ENCODE peak calls at places on chromosomes 5 and 9, in seven cellular contexts. D is posterior vena cava, O is Kasumi-1, V is NCI-H774, B is pulmonary artery endothelial cell, G is T-helper 2 cell, J is caudate nucleus. C is an unnamed sample.

GRCh38 chr5:67774153-67774552 is 441.4 kb upstream of the PIK3R1 start:
- DNase-seq in D (no peak), O (no peak), V (no peak), B (no peak), G (no peak), J (no peak), C (no peak)

GRCh38 chr5:127804886-127805426 is 101.8 kb downstream of the CCDC192 start:
- DNase-seq in D (no peak), O (no peak), V (no peak), B (no peak), G (no peak), J (no peak), C (no peak)

GRCh38 chr5:135993248-135993893 is 35.4 kb upstream of the TGFBI start:
- DNase-seq in D (no peak), O (no peak), V (no peak), B (no peak), G (no peak), J (no peak), C (no peak)

GRCh38 chr5:93585054-93585751 is 2.2 kb downstream of the NR2F1 start:
- DNase-seq in D (no peak), O (no peak), V (peak; percentile 39), B (no peak), G (no peak), J (no peak), C (no peak)

GRCh38 chr9:95229230-95229933 is 88.1 kb downstream of the FANCC start:
- DNase-seq in D (no peak), O (no peak), V (no peak), B (no peak), G (no peak), J (no peak), C (no peak)

GRCh38 chr5:154646841-154647759 is 108.1 kb upstream of the LARP1 start:
- DNase-seq in D (peak; percentile 80), O (no peak), V (peak; percentile 42), B (no peak), G (no peak), J (no peak), C (no peak)

GRCh38 chr9:133248722-133249295 is 26.2 kb downstream of the ABO start:
- DNase-seq in D (no peak), O (no peak), V (no peak), B (no peak), G (no peak), J (no peak), C (no peak)

GRCh38 chr9:130755377-130756007 is 61.9 kb downstream of the EXOSC2 start:
- DNase-seq in D (no peak), O (no peak), V (no peak), B (no peak), G (no peak), J (no peak), C (no peak)

GRCh38 chr9:27447036-27447700 is 76.9 kb upstream of the IFNK start:
- DNase-seq in D (no peak), O (no peak), V (no peak), B (no peak), G (no peak), J (no peak), C (no peak)

GRCh38 chr5:177269976-177270375 is 33.5 kb downstream of the RAB24 start:
- DNase-seq in D (no peak), O (no peak), V (no peak), B (no peak), G (no peak), J (no peak), C (no peak)

GRCh38 chr5:172172912-172173591 is 15.0 kb downstream of the STK10 start:
- DNase-seq in D (peak; percentile 58), O (no peak), V (no peak), B (no peak), G (no peak), J (no peak), C (no peak)

GRCh38 chr9:96203867-96204412 is 98.0 kb downstream of the HSD17B3 start:
- DNase-seq in D (no peak), O (no peak), V (no peak), B (no peak), G (no peak), J (no peak), C (no peak)

GRCh38 chr9:35102769-35103659 is at the start of gene STOML2:
- DNase-seq in D (peak; percentile 98), O (peak; percentile 98), V (peak; percentile 93), B (peak; percentile 90), G (peak; percentile 74), J (peak; percentile 86), C (peak; percentile 87)

GRCh38 chr5:146878471-146879172 is at the start of gene PPP2R2B:
- DNase-seq in D (peak; percentile 81), O (no peak), V (peak; percentile 61), B (no peak), G (no peak), J (no peak), C (no peak)

GRCh38 chr5:153618857-153619256 is 128.4 kb downstream of the GRIA1 start:
- DNase-seq in D (no peak), O (no peak), V (no peak), B (no peak), G (no peak), J (no peak), C (no peak)

GRCh38 chr9:120564589-120564988 is 15.4 kb downstream of the CDK5RAP2 start:
- DNase-seq in D (no peak), O (no peak), V (no peak), B (no peak), G (no peak), J (no peak), C (no peak)